ENCODE peak calls at places on chromosome 2, in eight cellular contexts. Z is endodermal cell, M is mammary epithelial cell, C is sigmoid colon, P is stomach, J is tibial artery, D is brain microvascular endothelial cell, A is caudate nucleus. W is an unnamed sample.
A peak's percentile ranks its signal among the peaks of the same experiment; 100 is the strongest.

GRCh38 chr2:227324671-227325055 is 388 bp upstream of the MFF start:
- DNase-seq in C (no peak), A (no peak), P (no peak), M (no peak), Z (peak; percentile 54), D (no peak), J (no peak), W (no peak)

GRCh38 chr2:27099334-27099955 is 12.9 kb downstream of the KHK start:
- DNase-seq in P (no peak), Z (no peak), D (no peak), J (no peak), A (no peak), M (no peak), C (no peak), W (no peak)

GRCh38 chr2:156129227-156129626 is 203.3 kb downstream of the NR4A2 start:
- DNase-seq in P (no peak), M (no peak), D (no peak), C (no peak), Z (no peak), J (no peak), A (no peak), W (no peak)

GRCh38 chr2:11764359-11764758 is 17.9 kb downstream of the LPIN1 start:
- DNase-seq in D (no peak), A (no peak), J (no peak), P (peak; percentile 75), Z (no peak), M (no peak), C (peak; percentile 68), W (no peak)

GRCh38 chr2:107777962-107778361 is 48.7 kb upstream of the RGPD4 start:
- DNase-seq in C (no peak), P (no peak), D (no peak), J (no peak), M (peak; percentile 4), A (no peak), Z (no peak), W (no peak)

GRCh38 chr2:108215794-108216211 is 24.0 kb upstream of the SULT1C3 start:
- DNase-seq in C (no peak), D (peak; percentile 49), J (peak; percentile 66), A (no peak), P (peak; percentile 56), M (peak; percentile 64), Z (peak; percentile 65), W (peak; percentile 4)

GRCh38 chr2:2399390-2399789 is 68.3 kb upstream of the MYT1L start:
- DNase-seq in A (no peak), D (no peak), J (no peak), C (no peak), Z (no peak), M (no peak), P (no peak), W (no peak)

GRCh38 chr2:171963198-171963597 is 36.6 kb upstream of the METAP1D start:
- DNase-seq in J (no peak), Z (no peak), C (no peak), A (no peak), P (no peak), M (no peak), D (no peak), W (no peak)

GRCh38 chr2:21782866-21783265 is 659.1 kb downstream of the TDRD15 start:
- DNase-seq in D (no peak), A (peak; percentile 9), M (no peak), P (no peak), Z (no peak), C (no peak), J (no peak), W (no peak)

GRCh38 chr2:143223556-143223955 is 94.3 kb downstream of the ARHGAP15 start:
- DNase-seq in D (no peak), C (no peak), Z (no peak), M (no peak), J (no peak), P (no peak), A (no peak), W (no peak)

GRCh38 chr2:64627860-64628841 is 25.6 kb downstream of the SERTAD2 start:
- DNase-seq in J (no peak), Z (no peak), D (no peak), P (peak; percentile 20), A (no peak), C (peak; percentile 18), M (no peak), W (no peak)

GRCh38 chr2:215441560-215442391 is 5.9 kb upstream of the FN1 start:
- DNase-seq in M (peak; percentile 94), J (no peak), A (no peak), P (no peak), C (no peak), D (no peak), Z (no peak), W (no peak)

GRCh38 chr2:199379251-199379650 is 78.5 kb downstream of the SATB2 start:
- DNase-seq in M (peak; percentile 52), J (no peak), P (no peak), D (peak; percentile 80), C (no peak), A (no peak), Z (no peak), W (no peak)

GRCh38 chr2:215207791-215208367 is 69.5 kb upstream of the ABCA12 start:
- DNase-seq in C (no peak), A (no peak), Z (no peak), J (no peak), M (no peak), P (no peak), D (no peak), W (no peak)

GRCh38 chr2:241036397-241036963 is 38.1 kb downstream of the SNED1 start:
- DNase-seq in M (peak; percentile 13), C (peak; percentile 61), A (no peak), J (peak; percentile 68), Z (peak; percentile 87), P (peak; percentile 62), D (no peak), W (no peak)

GRCh38 chr2:100747551-100747950 is 72.4 kb upstream of the NPAS2 start:
- DNase-seq in J (no peak), C (no peak), D (no peak), M (no peak), A (no peak), P (no peak), Z (no peak), W (no peak)

GRCh38 chr2:172082944-172083718 is 2.2 kb upstream of the DLX1 start:
- DNase-seq in Z (peak; percentile 78), D (no peak), C (no peak), P (no peak), A (no peak), J (no peak), M (no peak), W (no peak)

GRCh38 chr2:173164361-173164760 is 88.7 kb downstream of the MAP3K20 start:
- DNase-seq in J (no peak), P (no peak), A (no peak), Z (no peak), C (no peak), M (no peak), D (no peak), W (no peak)

GRCh38 chr2:66481100-66481549 is 46.2 kb downstream of the MEIS1 start:
- DNase-seq in D (peak; percentile 17), M (no peak), J (no peak), P (peak; percentile 31), Z (peak; percentile 77), A (no peak), C (no peak), W (no peak)

DNA sequence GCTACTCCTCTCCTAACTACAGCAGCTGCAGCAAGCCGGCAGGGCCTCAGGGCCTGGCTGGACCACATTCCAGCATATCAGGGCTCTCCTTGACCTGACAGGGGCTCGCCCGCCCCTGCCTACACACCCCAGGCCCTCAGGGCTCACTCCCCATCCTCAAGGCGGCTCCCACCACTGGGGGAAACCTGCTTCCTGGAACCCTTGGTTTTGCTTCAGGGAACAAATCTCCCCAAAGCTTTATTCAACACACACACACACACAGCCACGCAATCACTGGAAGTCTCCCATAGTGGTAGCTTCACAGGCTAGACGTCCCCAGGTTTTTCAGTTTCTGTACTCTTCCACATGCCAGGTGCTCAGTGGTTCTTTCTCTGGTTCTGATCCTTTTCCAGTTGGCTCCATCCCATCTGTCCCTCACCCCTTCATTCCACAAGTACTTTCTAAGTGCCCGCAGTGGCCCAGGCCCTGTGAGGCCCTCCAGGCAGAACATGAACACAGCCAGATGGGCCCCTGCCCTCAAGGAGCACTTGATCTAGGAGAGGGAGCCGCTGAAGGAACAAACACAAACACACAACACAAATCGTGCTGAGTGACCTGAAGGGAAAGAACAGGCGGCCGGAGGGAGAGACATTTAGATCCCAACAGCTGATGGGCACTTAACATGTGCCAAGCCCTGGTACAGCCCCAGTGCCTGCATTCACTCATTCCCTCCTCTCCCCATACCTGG is 51.1 kb downstream of the TNS1 start:
- DNase-seq in Z (no peak), J (peak; percentile 64), C (peak; percentile 65), A (no peak), P (peak; percentile 25), D (no peak), M (no peak), W (no peak)
- H3K27ac ChIP-seq in Z (no peak overlapping the region), J (peak overlapping the region; percentile 98), C (peak overlapping the region; percentile 84), A (no peak overlapping the region), P (peak overlapping the region; percentile 78), D (no peak overlapping the region), M (no peak overlapping the region), W (no peak overlapping the region)

DNA sequence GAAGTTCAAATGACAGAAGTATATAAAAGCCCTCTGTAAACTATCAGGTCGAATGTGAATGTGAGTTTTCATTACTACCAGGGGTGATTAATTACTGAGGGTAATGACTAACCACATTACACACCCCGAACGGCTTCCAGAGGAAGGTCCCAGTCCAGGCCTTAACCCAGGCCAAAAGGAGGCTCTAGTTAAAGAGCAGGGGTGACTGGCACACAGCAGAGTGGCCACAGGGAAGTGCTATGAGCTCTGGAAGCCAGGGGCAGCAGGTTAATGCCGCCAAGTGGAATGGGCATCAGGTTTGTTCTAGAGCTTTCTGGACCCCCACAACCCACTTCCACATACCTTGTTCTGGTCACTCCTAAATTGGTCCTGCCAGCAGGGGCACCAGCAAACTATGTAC is 87.7 kb downstream of the BCL11A start:
- DNase-seq in D (no peak), J (no peak), P (no peak), M (peak; percentile 48), C (no peak), A (no peak), Z (peak; percentile 33), W (no peak)
- H3K27ac ChIP-seq in D (no peak overlapping the region), J (no peak overlapping the region), P (no peak overlapping the region), M (no peak overlapping the region), C (no peak overlapping the region), A (no peak overlapping the region), Z (no peak overlapping the region), W (no peak overlapping the region)

DNA sequence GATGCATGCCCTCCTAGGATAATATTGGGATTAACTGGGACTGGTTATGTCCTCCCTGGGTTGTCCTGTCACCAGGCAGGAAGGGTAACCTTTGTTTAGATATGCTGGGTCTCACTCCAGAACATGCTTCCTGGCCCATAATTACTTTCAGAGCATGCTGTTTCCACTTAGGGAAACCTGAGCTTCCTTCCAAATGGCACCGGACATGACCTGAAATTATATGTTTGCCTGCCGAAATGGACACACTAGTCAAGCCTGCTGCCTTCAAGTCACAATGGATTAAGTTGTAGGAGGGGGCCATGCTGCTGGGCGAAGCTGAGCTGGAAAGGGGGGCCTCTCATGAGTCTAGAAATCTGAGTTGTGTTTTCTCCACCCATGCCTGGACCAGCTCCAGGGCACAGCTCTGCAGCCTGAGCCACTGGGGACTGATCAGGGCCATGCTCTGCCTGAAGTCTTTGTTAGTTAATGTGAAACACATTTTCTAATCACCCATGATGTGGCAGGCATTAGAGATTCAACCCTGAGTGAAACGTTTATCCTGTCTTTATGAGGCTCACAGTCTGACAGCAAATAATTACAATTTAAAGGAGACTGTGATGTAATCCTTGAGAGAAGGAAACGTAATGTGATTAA is 273.3 kb downstream of the TNS1 start:
- DNase-seq in D (no peak), M (no peak), A (no peak), J (no peak), C (no peak), Z (no peak), P (no peak), W (no peak)
- H3K27ac ChIP-seq in D (no peak overlapping the region), M (no peak overlapping the region), A (no peak overlapping the region), J (peak overlapping the region; percentile 47), C (no peak overlapping the region), Z (no peak overlapping the region), P (no peak overlapping the region), W (no peak overlapping the region)

GRCh38 chr2:144713410-144713809 is 193.5 kb upstream of the ZEB2 start:
- DNase-seq in C (no peak), M (no peak), D (no peak), A (no peak), Z (no peak), P (no peak), J (no peak), W (no peak)
- H3K27ac ChIP-seq in C (no peak overlapping the region), M (no peak overlapping the region), D (no peak overlapping the region), A (no peak overlapping the region), Z (no peak overlapping the region), P (no peak overlapping the region), J (peak overlapping the region; percentile 61), W (no peak overlapping the region)